ENCODE peak calls at places on chromosomes 5 and 9, in six cellular contexts. One of them, this sample, is unnamed.

GRCh38 chr5:126370796-126371718 is 52.2 kb upstream of the GRAMD2B start:
- DNase-seq in tibial artery: no peak
- DNase-seq in AG04450: no peak
- DNase-seq in lower leg skin: no peak
- DNase-seq in hepatocyte: peak; percentile 47
- DNase-seq in GM20000: no peak
- DNase-seq in this sample: peak; percentile 66

GRCh38 chr5:157303667-157304327 is 37.9 kb downstream of the CYFIP2 start:
- DNase-seq in tibial artery: no peak
- DNase-seq in AG04450: no peak
- DNase-seq in lower leg skin: no peak
- DNase-seq in hepatocyte: no peak
- DNase-seq in GM20000: no peak
- DNase-seq in this sample: no peak

GRCh38 chr5:53965459-53965858 is 344.9 kb downstream of the ARL15 start:
- DNase-seq in tibial artery: no peak
- DNase-seq in AG04450: no peak
- DNase-seq in lower leg skin: no peak
- DNase-seq in hepatocyte: no peak
- DNase-seq in GM20000: no peak
- DNase-seq in this sample: peak; percentile 47

GRCh38 chr9:93911871-93912554 is 43.1 kb downstream of the BARX1 start:
- DNase-seq in tibial artery: no peak
- DNase-seq in AG04450: no peak
- DNase-seq in lower leg skin: no peak
- DNase-seq in hepatocyte: peak; percentile 27
- DNase-seq in GM20000: no peak
- DNase-seq in this sample: no peak

GRCh38 chr9:68672625-68673024 is 32.4 kb upstream of the PIP5K1B start:
- DNase-seq in tibial artery: no peak
- DNase-seq in AG04450: no peak
- DNase-seq in lower leg skin: no peak
- DNase-seq in hepatocyte: no peak
- DNase-seq in GM20000: no peak
- DNase-seq in this sample: no peak

GRCh38 chr9:38057416-38058195 is 11.4 kb downstream of the SHB start:
- DNase-seq in tibial artery: no peak
- DNase-seq in AG04450: no peak
- DNase-seq in lower leg skin: no peak
- DNase-seq in hepatocyte: no peak
- DNase-seq in GM20000: no peak
- DNase-seq in this sample: no peak

GRCh38 chr9:80004687-80005086 is 432.9 kb downstream of the TLE4 start:
- DNase-seq in tibial artery: no peak
- DNase-seq in AG04450: no peak
- DNase-seq in lower leg skin: no peak
- DNase-seq in hepatocyte: no peak
- DNase-seq in GM20000: no peak
- DNase-seq in this sample: no peak

GRCh38 chr5:76408104-76408644 is 5.1 kb downstream of the IQGAP2 start:
- DNase-seq in tibial artery: no peak
- DNase-seq in AG04450: no peak
- DNase-seq in lower leg skin: no peak
- DNase-seq in hepatocyte: no peak
- DNase-seq in GM20000: no peak
- DNase-seq in this sample: no peak

GRCh38 chr5:9196403-9197224 is 349.3 kb downstream of the SEMA5A start:
- DNase-seq in tibial artery: no peak
- DNase-seq in AG04450: peak; percentile 42
- DNase-seq in lower leg skin: no peak
- DNase-seq in hepatocyte: no peak
- DNase-seq in GM20000: no peak
- DNase-seq in this sample: peak; percentile 79

GRCh38 chr9:131402738-131403492 is 9.0 kb downstream of the PRRC2B start:
- DNase-seq in tibial artery: peak; percentile 93
- DNase-seq in AG04450: peak; percentile 46
- DNase-seq in lower leg skin: peak; percentile 89
- DNase-seq in hepatocyte: peak; percentile 83
- DNase-seq in GM20000: no peak
- DNase-seq in this sample: peak; percentile 82

GRCh38 chr5:53211799-53212198 is 102.2 kb upstream of the MOCS2 start:
- DNase-seq in tibial artery: no peak
- DNase-seq in AG04450: no peak
- DNase-seq in lower leg skin: no peak
- DNase-seq in hepatocyte: no peak
- DNase-seq in GM20000: no peak
- DNase-seq in this sample: peak; percentile 65

GRCh38 chr5:126736141-126736540 is 40.8 kb upstream of the LMNB1 start:
- DNase-seq in tibial artery: no peak
- DNase-seq in AG04450: no peak
- DNase-seq in lower leg skin: no peak
- DNase-seq in hepatocyte: no peak
- DNase-seq in GM20000: no peak
- DNase-seq in this sample: peak; percentile 55

GRCh38 chr9:71987471-71988371 is 72.7 kb downstream of the C9orf57 start:
- DNase-seq in tibial artery: no peak
- DNase-seq in AG04450: no peak
- DNase-seq in lower leg skin: no peak
- DNase-seq in hepatocyte: peak; percentile 11
- DNase-seq in GM20000: no peak
- DNase-seq in this sample: no peak

GRCh38 chr5:149326611-149327010 is 18.7 kb upstream of the GRPEL2 start:
- DNase-seq in tibial artery: no peak
- DNase-seq in AG04450: no peak
- DNase-seq in lower leg skin: no peak
- DNase-seq in hepatocyte: no peak
- DNase-seq in GM20000: no peak
- DNase-seq in this sample: no peak

GRCh38 chr5:129018836-129019235 is 53.5 kb downstream of the SLC27A6 start:
- DNase-seq in tibial artery: no peak
- DNase-seq in AG04450: no peak
- DNase-seq in lower leg skin: no peak
- DNase-seq in hepatocyte: no peak
- DNase-seq in GM20000: no peak
- DNase-seq in this sample: no peak

GRCh38 chr9:108861464-108861863 is 602 bp upstream of the ACTL7A start:
- DNase-seq in tibial artery: no peak
- DNase-seq in AG04450: no peak
- DNase-seq in lower leg skin: no peak
- DNase-seq in hepatocyte: no peak
- DNase-seq in GM20000: no peak
- DNase-seq in this sample: no peak

GRCh38 chr5:32508806-32509805 is 64.6 kb upstream of the ZFR start:
- DNase-seq in tibial artery: no peak
- DNase-seq in AG04450: no peak
- DNase-seq in lower leg skin: no peak
- DNase-seq in hepatocyte: no peak
- DNase-seq in GM20000: no peak
- DNase-seq in this sample: peak; percentile 68

GRCh38 chr5:78504726-78505431 is 143.7 kb downstream of the LHFPL2 start:
- DNase-seq in tibial artery: peak; percentile 92
- DNase-seq in AG04450: peak; percentile 99
- DNase-seq in lower leg skin: peak; percentile 86
- DNase-seq in hepatocyte: peak; percentile 72
- DNase-seq in GM20000: no peak
- DNase-seq in this sample: peak; percentile 99

GRCh38 chr5:96649938-96650540 is 12.1 kb upstream of the CAST start:
- DNase-seq in tibial artery: no peak
- DNase-seq in AG04450: no peak
- DNase-seq in lower leg skin: no peak
- DNase-seq in hepatocyte: no peak
- DNase-seq in GM20000: no peak
- DNase-seq in this sample: no peak

GRCh38 chr9:17776735-17777134 is 197.9 kb downstream of the SH3GL2 start:
- DNase-seq in tibial artery: no peak
- DNase-seq in AG04450: no peak
- DNase-seq in lower leg skin: no peak
- DNase-seq in hepatocyte: no peak
- DNase-seq in GM20000: no peak
- DNase-seq in this sample: no peak

GRCh38 chr9:78031271-78031825 is at the start of gene GNAQ:
- DNase-seq in tibial artery: no peak
- DNase-seq in AG04450: no peak
- DNase-seq in lower leg skin: no peak
- DNase-seq in hepatocyte: peak; percentile 67
- DNase-seq in GM20000: peak; percentile 45
- DNase-seq in this sample: no peak

GRCh38 chr5:3237276-3237868 is 358.3 kb upstream of the IRX1 start:
- DNase-seq in tibial artery: no peak
- DNase-seq in AG04450: no peak
- DNase-seq in lower leg skin: peak; percentile 3
- DNase-seq in hepatocyte: no peak
- DNase-seq in GM20000: no peak
- DNase-seq in this sample: no peak

GRCh38 chr5:168917947-168918600 is 338.9 kb upstream of the PANK3 start:
- DNase-seq in tibial artery: no peak
- DNase-seq in AG04450: no peak
- DNase-seq in lower leg skin: no peak
- DNase-seq in hepatocyte: no peak
- DNase-seq in GM20000: no peak
- DNase-seq in this sample: no peak

GRCh38 chr9:129081388-129081889 is 528 bp downstream of the DOLPP1 start:
- DNase-seq in tibial artery: no peak
- DNase-seq in AG04450: no peak
- DNase-seq in lower leg skin: peak; percentile 30
- DNase-seq in hepatocyte: no peak
- DNase-seq in GM20000: peak; percentile 96
- DNase-seq in this sample: no peak

GRCh38 chr5:117039035-117039434 is 464.4 kb upstream of the SEMA6A start:
- DNase-seq in tibial artery: no peak
- DNase-seq in AG04450: no peak
- DNase-seq in lower leg skin: no peak
- DNase-seq in hepatocyte: no peak
- DNase-seq in GM20000: no peak
- DNase-seq in this sample: no peak

GRCh38 chr9:100104314-100104713 is 5.3 kb downstream of the INVS start:
- DNase-seq in tibial artery: no peak
- DNase-seq in AG04450: peak; percentile 11
- DNase-seq in lower leg skin: no peak
- DNase-seq in hepatocyte: no peak
- DNase-seq in GM20000: no peak
- DNase-seq in this sample: peak; percentile 68

GRCh38 chr9:126117631-126118030 is 209.0 kb upstream of the MVB12B start:
- DNase-seq in tibial artery: no peak
- DNase-seq in AG04450: no peak
- DNase-seq in lower leg skin: no peak
- DNase-seq in hepatocyte: no peak
- DNase-seq in GM20000: no peak
- DNase-seq in this sample: no peak

GRCh38 chr9:131649646-131650045 is 90.2 kb downstream of the RAPGEF1 start:
- DNase-seq in tibial artery: no peak
- DNase-seq in AG04450: no peak
- DNase-seq in lower leg skin: no peak
- DNase-seq in hepatocyte: no peak
- DNase-seq in GM20000: no peak
- DNase-seq in this sample: no peak

GRCh38 chr5:167348286-167348926 is 943.0 kb upstream of the WWC1 start:
- DNase-seq in tibial artery: no peak
- DNase-seq in AG04450: no peak
- DNase-seq in lower leg skin: no peak
- DNase-seq in hepatocyte: no peak
- DNase-seq in GM20000: no peak
- DNase-seq in this sample: no peak

GRCh38 chr9:82584349-82584846 is 478.5 kb downstream of the RASEF start:
- DNase-seq in tibial artery: no peak
- DNase-seq in AG04450: no peak
- DNase-seq in lower leg skin: no peak
- DNase-seq in hepatocyte: peak; percentile 24
- DNase-seq in GM20000: no peak
- DNase-seq in this sample: no peak

DNA sequence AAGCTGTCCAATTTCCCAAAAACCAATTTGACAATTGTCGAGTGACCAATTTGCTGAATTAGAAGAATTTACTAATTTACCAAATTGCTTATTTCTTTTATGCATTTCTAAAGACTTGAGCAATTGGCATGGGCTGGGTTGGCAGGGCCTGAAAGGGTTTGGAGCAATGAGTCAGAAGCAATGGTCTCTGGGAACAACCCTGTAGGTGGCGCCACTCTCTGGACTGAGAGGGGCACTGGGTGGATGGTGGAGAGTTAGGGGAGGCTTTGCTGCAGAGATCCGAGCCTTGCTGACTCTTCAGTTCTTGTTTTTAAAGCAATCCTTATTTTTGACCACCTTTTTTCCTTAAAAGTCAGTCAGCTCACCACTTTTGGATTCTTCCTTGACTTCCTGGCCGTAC is 71.5 kb upstream of the RPS23 start:
- DNase-seq in tibial artery: peak; percentile 59
- DNase-seq in AG04450: no peak
- DNase-seq in lower leg skin: no peak
- DNase-seq in hepatocyte: peak; percentile 32
- DNase-seq in GM20000: peak; percentile 16
- DNase-seq in this sample: peak; percentile 13
- TF ChIP-seq CTCF in tibial artery: peak; percentile 33
- TF ChIP-seq CTCF in AG04450: peak; percentile 38
- TF ChIP-seq CTCF in lower leg skin: no peak
- TF ChIP-seq CTCF in hepatocyte: peak; percentile 26
- TF ChIP-seq CTCF in GM20000: peak; percentile 34
- TF ChIP-seq CTCF in this sample: peak; percentile 80

GRCh38 chr9:73079326-73079725 is 72.3 kb upstream of the ANXA1 start:
- DNase-seq in tibial artery: no peak
- DNase-seq in AG04450: no peak
- DNase-seq in lower leg skin: no peak
- DNase-seq in hepatocyte: no peak
- DNase-seq in GM20000: no peak
- DNase-seq in this sample: no peak
- TF ChIP-seq CTCF in tibial artery: no peak
- TF ChIP-seq CTCF in AG04450: no peak
- TF ChIP-seq CTCF in lower leg skin: no peak
- TF ChIP-seq CTCF in hepatocyte: peak; percentile 30
- TF ChIP-seq CTCF in GM20000: no peak
- TF ChIP-seq CTCF in this sample: peak; percentile 43

DNA sequence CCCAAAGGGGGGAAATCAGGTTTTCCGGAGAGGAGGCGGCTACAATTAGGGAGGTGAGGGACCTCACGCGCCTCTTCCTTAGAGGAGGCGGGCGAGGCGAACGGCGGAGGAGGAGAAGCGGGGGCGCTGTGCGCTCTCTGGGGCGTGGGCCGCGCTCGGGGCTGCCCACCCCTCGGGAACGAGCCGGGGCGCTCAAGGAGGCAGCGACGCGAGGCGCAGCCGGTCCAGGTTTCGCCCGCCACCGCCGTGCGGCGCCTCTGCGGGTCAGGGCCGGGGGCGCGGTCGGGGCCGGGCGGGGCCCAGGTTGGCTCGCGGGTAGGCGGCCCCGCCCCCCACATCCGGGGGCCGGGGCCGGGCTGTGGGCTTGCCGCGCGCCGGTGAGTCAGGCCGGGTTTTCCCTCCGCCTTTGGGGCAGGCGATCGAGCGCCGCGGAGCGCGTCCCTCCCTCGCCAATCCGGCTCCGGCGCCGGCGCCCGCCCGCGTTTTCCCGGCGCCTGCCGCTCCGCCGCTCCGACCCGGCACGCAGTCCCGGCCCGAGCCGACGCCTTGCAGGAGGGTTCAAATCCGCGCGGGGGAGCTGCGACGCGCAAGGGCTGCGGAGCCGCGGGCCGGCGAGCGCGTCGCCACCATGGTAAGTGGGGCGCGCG is at the start of gene N4BP3:
- DNase-seq in tibial artery: no peak
- DNase-seq in AG04450: no peak
- DNase-seq in lower leg skin: peak; percentile 32
- DNase-seq in hepatocyte: peak; percentile 91
- DNase-seq in GM20000: peak; percentile 97
- DNase-seq in this sample: no peak
- TF ChIP-seq CTCF in tibial artery: no peak
- TF ChIP-seq CTCF in AG04450: no peak
- TF ChIP-seq CTCF in lower leg skin: no peak
- TF ChIP-seq CTCF in hepatocyte: peak; percentile 19
- TF ChIP-seq CTCF in GM20000: peak; percentile 21
- TF ChIP-seq CTCF in this sample: no peak

GRCh38 chr5:31385774-31386537 is 145.9 kb downstream of the DROSHA start:
- DNase-seq in tibial artery: no peak
- DNase-seq in AG04450: no peak
- DNase-seq in lower leg skin: no peak
- DNase-seq in hepatocyte: no peak
- DNase-seq in GM20000: no peak
- DNase-seq in this sample: no peak
- TF ChIP-seq CTCF in tibial artery: no peak
- TF ChIP-seq CTCF in AG04450: no peak
- TF ChIP-seq CTCF in lower leg skin: no peak
- TF ChIP-seq CTCF in hepatocyte: no peak
- TF ChIP-seq CTCF in GM20000: no peak
- TF ChIP-seq CTCF in this sample: no peak

This sample was measured in HFFc6.